ENCODE peak calls at places on chromosomes 1 and 21, in seven cellular contexts. P is NCI-H187; U is stomach; I is memory B cell; Y is NCI-H524; J is left colon; D is effector CD4-positive, alpha-beta T cell. V is an unnamed sample.
A peak's percentile ranks its signal among the peaks of the same experiment; 100 is the strongest.

GRCh38 chr21:28923439-28923975 is 69.2 kb downstream of the LTN1 start:
- DNase-seq in P (no peak), U (no peak), I (no peak), Y (no peak), J (no peak), D (no peak), V (no peak)

GRCh38 chr1:151888972-151889570 is 20.2 kb downstream of the THEM4 start:
- DNase-seq in P (no peak), U (no peak), I (no peak), Y (peak; percentile 5), J (no peak), D (no peak), V (no peak)

GRCh38 chr1:159821171-159821867 is 5.4 kb upstream of the SLAMF8 start:
- DNase-seq in P (no peak), U (no peak), I (no peak), Y (peak; percentile 67), J (no peak), D (peak; percentile 21), V (no peak)

GRCh38 chr1:102185260-102185659 is 188.5 kb upstream of the OLFM3 start:
- DNase-seq in P (no peak), U (no peak), I (no peak), Y (no peak), J (no peak), D (no peak), V (no peak)

GRCh38 chr21:36704958-36705678 is 6.2 kb downstream of the SIM2 start:
- DNase-seq in P (no peak), U (no peak), I (no peak), Y (no peak), J (no peak), D (no peak), V (no peak)

GRCh38 chr1:228072658-228073043 is 9.9 kb upstream of the ARF1 start:
- DNase-seq in P (no peak), U (peak; percentile 22), I (no peak), Y (no peak), J (no peak), D (no peak), V (no peak)

GRCh38 chr1:182357913-182358312 is 33.7 kb downstream of the GLUL start:
- DNase-seq in P (peak; percentile 55), U (no peak), I (no peak), Y (peak; percentile 92), J (no peak), D (no peak), V (peak; percentile 88)

GRCh38 chr21:42839271-42840231 is 39.8 kb downstream of the WDR4 start:
- DNase-seq in P (no peak), U (peak; percentile 22), I (no peak), Y (no peak), J (no peak), D (no peak), V (no peak)

GRCh38 chr1:171785766-171786165 is 4.3 kb downstream of the METTL13 start:
- DNase-seq in P (no peak), U (no peak), I (no peak), Y (no peak), J (no peak), D (no peak), V (no peak)

GRCh38 chr1:225863167-225863566 is 19.0 kb downstream of the TMEM63A start:
- DNase-seq in P (no peak), U (no peak), I (no peak), Y (no peak), J (no peak), D (no peak), V (no peak)

GRCh38 chr1:229883504-229884200 is 183.4 kb upstream of the GALNT2 start:
- DNase-seq in P (no peak), U (no peak), I (no peak), Y (no peak), J (no peak), D (no peak), V (no peak)

GRCh38 chr1:82486969-82487368 is 686.2 kb downstream of the ADGRL2 start:
- DNase-seq in P (no peak), U (no peak), I (no peak), Y (no peak), J (no peak), D (no peak), V (no peak)

GRCh38 chr21:26506951-26507350 is 66.1 kb downstream of the CYYR1 start:
- DNase-seq in P (no peak), U (no peak), I (no peak), Y (peak; percentile 86), J (no peak), D (no peak), V (peak; percentile 8)

GRCh38 chr1:8015036-8015808 is 10.9 kb downstream of the ERRFI1 start:
- DNase-seq in P (peak; percentile 9), U (no peak), I (peak; percentile 44), Y (peak; percentile 67), J (peak; percentile 41), D (peak; percentile 16), V (no peak)

V was measured in DMS 273 treated with DMSO at 0.1 percent for 48 hours.